ENCODE peak calls at places on chromosomes 13 and 19, in ten cellular contexts. R is body of pancreas; W is SK-N-SH; U is CD4-positive, alpha-beta T cell; Q is cardiac muscle cell; V is IMR-90; B is AG09319; A is heart left ventricle; O is dorsolateral prefrontal cortex; E is HFFc6. K is an unnamed sample.

GRCh38 chr19:54650108-54650666 is 12.6 kb upstream of the LILRB4 start:
- DNase-seq in R (no peak), W (no peak), U (no peak), Q (no peak), V (no peak), B (no peak), A (no peak), O (no peak), E (no peak), K (no peak)

GRCh38 chr19:45670670-45671453 is 2.8 kb downstream of the GIPR start:
- DNase-seq in R (peak; percentile 95), W (peak; percentile 99), U (peak; percentile 36), Q (peak; percentile 95), V (peak; percentile 72), B (no peak), A (peak; percentile 88), O (peak; percentile 63), E (peak; percentile 8), K (peak; percentile 99)

GRCh38 chr13:73849292-73849691 is 284.9 kb downstream of the KLF12 start:
- DNase-seq in R (no peak), W (no peak), U (no peak), Q (no peak), V (peak; percentile 52), B (no peak), A (no peak), O (no peak), E (peak; percentile 55), K (no peak)

GRCh38 chr13:31742102-31742695 is 2.9 kb downstream of the RXFP2 start:
- DNase-seq in R (peak; percentile 60), W (peak; percentile 66), U (peak; percentile 38), Q (peak; percentile 77), V (peak; percentile 69), B (peak; percentile 60), A (no peak), O (peak; percentile 64), E (peak; percentile 50), K (peak; percentile 54)

GRCh38 chr13:34391071-34391470 is 551.0 kb upstream of the NBEA start:
- DNase-seq in R (no peak), W (no peak), U (no peak), Q (no peak), V (peak; percentile 5), B (no peak), A (no peak), O (no peak), E (no peak), K (no peak)

GRCh38 chr13:28754698-28755545 is 36.2 kb upstream of the SLC46A3 start:
- DNase-seq in R (no peak), W (peak; percentile 38), U (no peak), Q (peak; percentile 12), V (peak; percentile 13), B (no peak), A (peak; percentile 69), O (no peak), E (no peak), K (no peak)

GRCh38 chr19:35740423-35741215 is 1.6 kb downstream of the IGFLR1 start:
- DNase-seq in R (peak; percentile 98), W (peak; percentile 99), U (peak; percentile 92), Q (peak; percentile 100), V (peak; percentile 93), B (peak; percentile 89), A (peak; percentile 99), O (peak; percentile 99), E (peak; percentile 94), K (peak; percentile 98)

GRCh38 chr19:2041436-2041685 is 9.7 kb downstream of the MKNK2 start:
- DNase-seq in R (no peak), W (no peak), U (no peak), Q (no peak), V (no peak), B (no peak), A (no peak), O (no peak), E (no peak), K (no peak)

GRCh38 chr19:12754465-12755196 is 3.0 kb downstream of the BEST2 start:
- DNase-seq in R (no peak), W (peak; percentile 22), U (no peak), Q (no peak), V (no peak), B (no peak), A (no peak), O (no peak), E (no peak), K (no peak)

GRCh38 chr19:50537769-50538230 is 24.1 kb upstream of the ASPDH start:
- DNase-seq in R (peak; percentile 68), W (peak; percentile 93), U (peak; percentile 50), Q (peak; percentile 95), V (peak; percentile 71), B (peak; percentile 28), A (peak; percentile 85), O (peak; percentile 97), E (peak; percentile 64), K (peak; percentile 84)

GRCh38 chr13:100473087-100473486 is 115.5 kb downstream of the GGACT start:
- DNase-seq in R (no peak), W (peak; percentile 29), U (no peak), Q (peak; percentile 12), V (no peak), B (no peak), A (no peak), O (no peak), E (no peak), K (no peak)

GRCh38 chr19:31226536-31226935 is 122.7 kb downstream of the TSHZ3 start:
- DNase-seq in R (no peak), W (no peak), U (no peak), Q (no peak), V (no peak), B (no peak), A (no peak), O (no peak), E (no peak), K (no peak)

GRCh38 chr13:30126903-30127428 is 180.4 kb downstream of the KATNAL1 start:
- DNase-seq in R (no peak), W (no peak), U (no peak), Q (no peak), V (peak; percentile 61), B (no peak), A (no peak), O (no peak), E (peak; percentile 87), K (no peak)

DNA sequence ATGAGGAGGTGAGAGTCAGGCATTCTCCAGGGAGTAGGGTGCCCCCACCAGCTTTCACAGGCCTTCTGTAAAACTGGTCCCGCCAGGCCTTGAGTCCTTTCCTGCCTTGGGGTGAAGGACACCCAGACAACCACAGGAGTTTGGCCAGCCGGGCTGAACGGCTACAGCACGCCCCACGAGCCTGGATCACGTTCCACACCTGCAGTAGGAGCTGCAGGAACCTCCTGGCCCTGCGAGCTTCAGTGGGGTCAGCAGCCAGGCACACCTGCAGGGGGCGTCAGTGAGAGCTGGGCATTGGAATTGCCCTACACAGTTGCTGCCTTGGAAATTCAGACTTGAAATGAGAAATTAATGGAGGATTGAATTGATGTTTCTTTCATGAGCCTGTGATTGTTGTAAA is 45.7 kb downstream of the COL4A2 start:
- DNase-seq in R (no peak), W (no peak), U (no peak), Q (no peak), V (no peak), B (no peak), A (no peak), O (no peak), E (no peak), K (no peak)
- TF ChIP-seq CTCF in R (no peak), W (peak; percentile 45), U (no peak), Q (peak; percentile 33), V (peak; percentile 17), B (peak; percentile 5), A (no peak), O (no peak), E (peak; percentile 68), K (peak; percentile 24)

DNA sequence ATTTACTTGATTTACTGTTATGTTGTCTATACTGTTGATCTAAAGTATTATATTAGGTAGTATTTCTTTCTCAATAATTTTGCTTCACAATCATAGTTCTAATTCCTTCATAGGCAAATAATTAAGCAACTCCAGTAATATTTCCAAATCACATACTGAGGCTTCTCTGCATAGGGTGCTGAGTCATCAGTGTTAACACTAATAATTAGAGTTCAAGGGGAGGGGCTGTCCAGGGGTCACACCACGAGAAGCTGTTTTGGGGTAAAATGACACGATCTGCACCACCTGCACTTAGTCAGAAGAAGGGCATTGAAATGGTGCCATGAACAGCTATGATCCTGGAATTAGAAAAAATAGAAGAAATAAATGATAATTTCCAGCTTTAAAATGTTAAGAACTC is 1230.9 kb upstream of the SLC10A2 start:
- DNase-seq in R (no peak), W (no peak), U (no peak), Q (no peak), V (no peak), B (no peak), A (no peak), O (no peak), E (no peak), K (no peak)
- TF ChIP-seq CTCF in R (no peak), W (no peak), U (no peak), Q (no peak), V (no peak), B (no peak), A (no peak), O (no peak), E (no peak), K (no peak)

DNA sequence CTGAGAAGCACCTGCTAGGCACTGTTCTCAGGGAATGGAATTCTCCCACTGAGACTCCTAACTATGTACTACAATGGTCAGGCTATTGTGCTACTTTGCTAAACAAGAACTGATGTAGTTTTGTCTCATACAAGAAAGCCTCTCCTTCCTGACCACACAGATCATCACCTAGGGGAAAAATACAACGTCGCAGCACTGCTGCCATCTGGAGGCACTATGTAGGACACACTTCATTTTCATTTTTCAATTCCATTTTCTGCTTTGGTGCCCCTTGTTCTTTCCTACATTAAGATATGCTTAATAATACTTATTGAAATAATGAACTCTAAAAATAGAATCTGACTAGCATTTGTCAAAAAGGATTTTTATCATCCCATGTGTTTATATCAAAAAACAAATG is 21.1 kb downstream of the PROSER1 start:
- DNase-seq in R (no peak), W (peak; percentile 51), U (no peak), Q (peak; percentile 21), V (peak; percentile 8), B (no peak), A (no peak), O (peak; percentile 37), E (peak; percentile 31), K (peak; percentile 44)
- TF ChIP-seq CTCF in R (no peak), W (peak; percentile 61), U (peak; percentile 45), Q (peak; percentile 61), V (peak; percentile 23), B (peak; percentile 35), A (peak; percentile 18), O (peak; percentile 28), E (peak; percentile 73), K (peak; percentile 60)

GRCh38 chr13:26128676-26129075 is 76.9 kb upstream of the SHISA2 start:
- DNase-seq in R (no peak), W (no peak), U (no peak), Q (no peak), V (no peak), B (no peak), A (no peak), O (no peak), E (no peak), K (no peak)

GRCh38 chr13:26133286-26133685 is 81.5 kb upstream of the SHISA2 start:
- DNase-seq in R (no peak), W (no peak), U (no peak), Q (no peak), V (no peak), B (no peak), A (no peak), O (no peak), E (no peak), K (no peak)

GRCh38 chr13:26133851-26134250 is 82.0 kb upstream of the SHISA2 start:
- DNase-seq in R (no peak), W (no peak), U (no peak), Q (no peak), V (no peak), B (no peak), A (no peak), O (no peak), E (no peak), K (no peak)

GRCh38 chr13:26132756-26133155 is 80.9 kb upstream of the SHISA2 start:
- DNase-seq in R (no peak), W (no peak), U (no peak), Q (no peak), V (peak; percentile 13), B (no peak), A (no peak), O (peak; percentile 13), E (peak; percentile 41), K (no peak)
- TF ChIP-seq CTCF in R (no peak), W (peak; percentile 37), U (no peak), Q (peak; percentile 30), V (peak; percentile 32), B (peak; percentile 16), A (no peak), O (no peak), E (peak; percentile 71), K (no peak)